ENCODE peak calls at places on chromosome 3, in six cellular contexts. V, C, S, W, L and I are unnamed samples.

GRCh38 chr3:162722336-162722735 is 1225.7 kb downstream of the OTOL1 start:
- DNase-seq in L (no peak), S (no peak), W (no peak), V (no peak), C (no peak), I (no peak)

GRCh38 chr3:179082416-179082815 is 10.8 kb upstream of the ZMAT3 start:
- DNase-seq in C (peak), W (no peak), V (no peak), S (no peak), L (no peak), I (no peak)

GRCh38 chr3:104951426-104951825 is 415.3 kb upstream of the ALCAM start:
- DNase-seq in L (no peak), C (peak), W (peak), S (no peak), V (no peak), I (no peak)

GRCh38 chr3:127392146-127392470 is 104.3 kb upstream of the PRR20G start:
- DNase-seq in L (no peak), W (no peak), S (no peak), C (no peak), V (peak), I (peak)

GRCh38 chr3:190019840-190020239 is 100.9 kb downstream of the P3H2 start:
- DNase-seq in L (no peak), V (no peak), W (no peak), C (no peak), S (no peak), I (no peak)

GRCh38 chr3:113431811-113432210 is 9.5 kb downstream of the CFAP44 start:
- DNase-seq in W (no peak), L (no peak), S (no peak), C (peak), V (no peak), I (no peak)

GRCh38 chr3:77039606-77040553 is at the start of gene ROBO2:
- DNase-seq in V (peak), L (peak), W (peak), S (no peak), C (peak), I (no peak)

GRCh38 chr3:120864541-120864940 is 43.5 kb upstream of the STXBP5L start:
- DNase-seq in V (no peak), C (no peak), W (no peak), S (no peak), L (no peak), I (no peak)

GRCh38 chr3:52763466-52763865 is 7.3 kb downstream of the NEK4 start:
- DNase-seq in C (peak), W (no peak), L (no peak), V (no peak), S (no peak), I (no peak)

GRCh38 chr3:185936814-185937688 is 763 bp downstream of the TRA2B start:
- DNase-seq in S (peak), C (peak), V (peak), W (peak), L (peak), I (peak)

GRCh38 chr3:155766206-155766605 is 21.3 kb upstream of the PLCH1 start:
- DNase-seq in L (no peak), V (no peak), C (peak), W (peak), S (no peak), I (no peak)

GRCh38 chr3:161108840-161109239 is 3.7 kb upstream of the B3GALNT1 start:
- DNase-seq in L (no peak), W (peak), V (no peak), S (no peak), C (peak), I (no peak)

GRCh38 chr3:111548060-111548459 is 6.1 kb downstream of the CD96 start:
- DNase-seq in C (peak), S (no peak), W (peak), L (no peak), V (no peak), I (no peak)

GRCh38 chr3:151225040-151225975 is 22.3 kb upstream of the GPR171 start:
- DNase-seq in L (no peak), C (no peak), V (no peak), S (no peak), W (no peak), I (no peak)

GRCh38 chr3:111809196-111809595 is 49.9 kb upstream of the PHLDB2 start:
- DNase-seq in L (no peak), V (no peak), C (peak), W (peak), S (no peak), I (no peak)

GRCh38 chr3:49998326-49998725 is 58.4 kb downstream of the RBM6 start:
- DNase-seq in W (peak), V (no peak), C (peak), L (no peak), S (no peak), I (no peak)

GRCh38 chr3:148797822-148798221 is 29.8 kb upstream of the CPB1 start:
- DNase-seq in C (no peak), W (no peak), S (no peak), V (peak), L (no peak), I (no peak)

GRCh38 chr3:46280105-46280797 is 38.0 kb downstream of the CCR3 start:
- DNase-seq in V (no peak), C (peak), S (no peak), W (peak), L (no peak), I (peak)

GRCh38 chr3:17949116-17949515 is 206.7 kb upstream of the TBC1D5 start:
- DNase-seq in C (no peak), L (no peak), S (no peak), W (no peak), V (no peak), I (no peak)

GRCh38 chr3:183291511-183292031 is 38.5 kb downstream of the B3GNT5 start:
- DNase-seq in V (no peak), L (no peak), S (no peak), C (peak), W (peak), I (no peak)

GRCh38 chr3:23567917-23568316 is 237.8 kb upstream of the UBE2E1 start:
- DNase-seq in L (no peak), S (no peak), V (no peak), W (peak), C (peak), I (peak)

GRCh38 chr3:115388825-115389224 is 234.5 kb upstream of the GAP43 start:
- DNase-seq in L (no peak), V (no peak), C (no peak), S (no peak), W (no peak), I (no peak)

GRCh38 chr3:19232566-19232965 is 84.3 kb downstream of the KCNH8 start:
- DNase-seq in L (no peak), S (no peak), W (no peak), V (no peak), C (no peak), I (no peak)

GRCh38 chr3:174495928-174496327 is 363.2 kb upstream of the NAALADL2 start:
- DNase-seq in L (no peak), W (peak), C (peak), V (no peak), S (no peak), I (peak)

GRCh38 chr3:136818191-136818850 is 605 bp upstream of the SLC35G2 start:
- DNase-seq in L (peak), S (peak), V (no peak), C (peak), W (peak), I (no peak)

GRCh38 chr3:178948546-178948945 is 123.1 kb downstream of the ZMAT3 start:
- DNase-seq in W (no peak), V (no peak), C (no peak), L (no peak), S (no peak), I (no peak)

GRCh38 chr3:43497905-43498365 is 123.9 kb downstream of the ANO10 start:
- DNase-seq in V (no peak), W (peak), L (no peak), S (no peak), C (peak), I (no peak)

GRCh38 chr3:112470791-112471190 is 28.5 kb downstream of the BTLA start:
- DNase-seq in C (peak), W (no peak), S (no peak), V (no peak), L (no peak), I (no peak)

GRCh38 chr3:188524057-188524456 is 370.1 kb downstream of the LPP start:
- DNase-seq in C (no peak), W (peak), L (no peak), S (no peak), V (no peak), I (no peak)

GRCh38 chr3:120170223-120170622 is 76.0 kb upstream of the GSK3B start:
- DNase-seq in L (no peak), C (peak), S (no peak), W (peak), V (no peak), I (no peak)

GRCh38 chr3:126154391-126155279 is 25.8 kb downstream of the ALDH1L1 start:
- DNase-seq in V (no peak), C (no peak), S (no peak), L (no peak), W (no peak), I (no peak)